ENCODE peak calls at places on chromosomes 1 and 21, in six cellular contexts. P is IMR-90; Z is activated CD8-positive, alpha-beta memory T cell treated with anti-CD3 and anti-CD28 coated beads, Interleukin-2, amount 50 U/mL, for 48 hours; U is pancreas; Y is stimulated activated CD4-positive, alpha-beta T cell treated with anti-CD3 and anti-CD28 coated beads, Interleukin-1b, Interleukin-23, amount 100 ng/mL, for 24 hours; H is stimulated activated CD8-positive, alpha-beta memory T cell treated with anti-CD3 and anti-CD28 coated beads, Interleukin-15, amount 100 ng/mL, for 4 hours. Q is an unnamed sample.

GRCh38 chr1:14891991-14892390 is 261.6 kb upstream of the TMEM51 start:
- DNase-seq in U (peak; percentile 59), H (no peak), Y (no peak), P (no peak), Z (no peak), Q (no peak)

GRCh38 chr21:27448960-27449359 is 482.1 kb upstream of the ADAMTS5 start:
- DNase-seq in H (no peak), U (no peak), P (no peak), Z (no peak), Y (no peak), Q (no peak)

GRCh38 chr1:26373789-26374188 is 1.2 kb upstream of the ZNF683 start:
- DNase-seq in U (no peak), Y (no peak), H (no peak), Z (no peak), P (no peak), Q (no peak)

GRCh38 chr1:2974701-2975301 is 46.5 kb upstream of the ACTRT2 start:
- DNase-seq in H (no peak), Z (peak; percentile 28), P (no peak), U (peak; percentile 47), Y (no peak), Q (peak; percentile 84)

GRCh38 chr1:47226121-47226977 is 5.7 kb downstream of the TAL1 start:
- DNase-seq in P (no peak), U (no peak), H (no peak), Z (no peak), Y (no peak), Q (no peak)

GRCh38 chr1:225737179-225737578 is 40.4 kb upstream of the SRP9 start:
- DNase-seq in U (no peak), H (no peak), Y (no peak), Z (no peak), P (no peak), Q (no peak)

GRCh38 chr1:85372683-85373446 is 92.1 kb downstream of the DDAH1 start:
- DNase-seq in P (peak; percentile 50), Y (no peak), U (no peak), Z (no peak), H (no peak), Q (no peak)

GRCh38 chr1:35558374-35559316 is 1.0 kb downstream of the NCDN start:
- DNase-seq in P (no peak), H (no peak), Z (no peak), Y (no peak), U (peak; percentile 72), Q (peak; percentile 84)

GRCh38 chr21:44329971-44330681 is 9.1 kb downstream of the CFAP410 start:
- DNase-seq in Y (no peak), U (peak; percentile 80), H (no peak), P (no peak), Z (no peak), Q (no peak)

GRCh38 chr1:7539772-7540175 is 231.3 kb upstream of the VAMP3 start:
- DNase-seq in Z (peak; percentile 81), P (peak; percentile 40), Y (no peak), U (peak; percentile 49), H (no peak), Q (no peak)

GRCh38 chr1:48245106-48245505 is 22.6 kb downstream of the SLC5A9 start:
- DNase-seq in U (no peak), Z (no peak), P (no peak), Y (no peak), H (no peak), Q (no peak)

GRCh38 chr1:118118469-118118868 is 66.6 kb downstream of the SPAG17 start:
- DNase-seq in P (no peak), Y (no peak), Z (no peak), U (peak; percentile 45), H (no peak), Q (no peak)

GRCh38 chr21:34732388-34732821 is 63.6 kb downstream of the CLIC6 start:
- DNase-seq in H (no peak), Y (no peak), U (no peak), Z (no peak), P (no peak), Q (no peak)

GRCh38 chr21:40186036-40186435 is 318.8 kb downstream of the PCP4 start:
- DNase-seq in P (no peak), U (no peak), Z (no peak), H (no peak), Y (no peak), Q (no peak)

GRCh38 chr1:229714964-229715603 is 89.0 kb downstream of the URB2 start:
- DNase-seq in H (no peak), Y (no peak), P (peak; percentile 18), Z (peak; percentile 64), U (peak; percentile 54), Q (no peak)

GRCh38 chr21:26099610-26100219 is 70.9 kb downstream of the APP start:
- DNase-seq in Z (no peak), P (peak; percentile 70), U (no peak), H (no peak), Y (no peak), Q (no peak)

GRCh38 chr1:37474697-37475379 is 458 bp downstream of the ZC3H12A start:
- DNase-seq in Y (no peak), U (peak; percentile 83), Z (peak; percentile 78), P (no peak), H (no peak), Q (peak; percentile 88)